ENCODE peak calls at places on chromosomes 1 and 21, in four cellular contexts. One of them, this sample, is unnamed.

GRCh38 chr1:56696663-56697062 is 51.5 kb downstream of the PRKAA2 start:
- DNase-seq in HepG2: no peak
- DNase-seq in K562: no peak
- DNase-seq in GM12878: no peak
- DNase-seq in this sample: no peak

GRCh38 chr1:89464008-89464407 is 60.6 kb upstream of the LRRC8B start:
- DNase-seq in HepG2: no peak
- DNase-seq in K562: no peak
- DNase-seq in GM12878: no peak
- DNase-seq in this sample: no peak

GRCh38 chr1:150610576-150610975 is 18.8 kb downstream of the ENSA start:
- DNase-seq in HepG2: no peak
- DNase-seq in K562: no peak
- DNase-seq in GM12878: no peak
- DNase-seq in this sample: no peak

GRCh38 chr1:12114340-12114683 is 51.2 kb downstream of the TNFRSF8 start:
- DNase-seq in HepG2: no peak
- DNase-seq in K562: no peak
- DNase-seq in GM12878: no peak
- DNase-seq in this sample: no peak

GRCh38 chr1:182611326-182611725 is 7.1 kb upstream of the RGS16 start:
- DNase-seq in HepG2: no peak
- DNase-seq in K562: no peak
- DNase-seq in GM12878: no peak
- DNase-seq in this sample: no peak

GRCh38 chr1:1906185-1907097 is 8.6 kb upstream of the CALML6 start:
- DNase-seq in HepG2: peak; percentile 79
- DNase-seq in K562: peak; percentile 90
- DNase-seq in GM12878: no peak
- DNase-seq in this sample: peak; percentile 92

GRCh38 chr1:177913762-177914540 is 55.9 kb downstream of the SEC16B start:
- DNase-seq in HepG2: peak; percentile 17
- DNase-seq in K562: no peak
- DNase-seq in GM12878: no peak
- DNase-seq in this sample: peak; percentile 72

GRCh38 chr21:44763050-44763378 is 38.6 kb downstream of the UBE2G2 start:
- DNase-seq in HepG2: no peak
- DNase-seq in K562: no peak
- DNase-seq in GM12878: no peak
- DNase-seq in this sample: no peak

GRCh38 chr21:42524341-42525227 is 10.9 kb downstream of the SLC37A1 start:
- DNase-seq in HepG2: peak; percentile 9
- DNase-seq in K562: no peak
- DNase-seq in GM12878: peak; percentile 86
- DNase-seq in this sample: peak; percentile 53

GRCh38 chr1:165355221-165355976 is 1.1 kb downstream of the LMX1A start:
- DNase-seq in HepG2: no peak
- DNase-seq in K562: no peak
- DNase-seq in GM12878: no peak
- DNase-seq in this sample: peak; percentile 58

GRCh38 chr1:48920741-48921330 is 144.1 kb upstream of the BEND5 start:
- DNase-seq in HepG2: no peak
- DNase-seq in K562: no peak
- DNase-seq in GM12878: no peak
- DNase-seq in this sample: no peak

GRCh38 chr1:40859017-40859416 is 3.1 kb downstream of the CITED4 start:
- DNase-seq in HepG2: no peak
- DNase-seq in K562: no peak
- DNase-seq in GM12878: no peak
- DNase-seq in this sample: no peak

GRCh38 chr1:114075546-114076249 is 78.0 kb downstream of the SYT6 start:
- DNase-seq in HepG2: no peak
- DNase-seq in K562: no peak
- DNase-seq in GM12878: peak; percentile 17
- DNase-seq in this sample: peak; percentile 46

GRCh38 chr1:84462118-84462517 is 16.9 kb upstream of the RPF1 start:
- DNase-seq in HepG2: no peak
- DNase-seq in K562: no peak
- DNase-seq in GM12878: no peak
- DNase-seq in this sample: no peak
- TF ChIP-seq JUNB in HepG2: no peak
- TF ChIP-seq JUNB in K562: no peak
- TF ChIP-seq JUNB in GM12878: no peak
- TF ChIP-seq JUNB in this sample: no peak

DNA sequence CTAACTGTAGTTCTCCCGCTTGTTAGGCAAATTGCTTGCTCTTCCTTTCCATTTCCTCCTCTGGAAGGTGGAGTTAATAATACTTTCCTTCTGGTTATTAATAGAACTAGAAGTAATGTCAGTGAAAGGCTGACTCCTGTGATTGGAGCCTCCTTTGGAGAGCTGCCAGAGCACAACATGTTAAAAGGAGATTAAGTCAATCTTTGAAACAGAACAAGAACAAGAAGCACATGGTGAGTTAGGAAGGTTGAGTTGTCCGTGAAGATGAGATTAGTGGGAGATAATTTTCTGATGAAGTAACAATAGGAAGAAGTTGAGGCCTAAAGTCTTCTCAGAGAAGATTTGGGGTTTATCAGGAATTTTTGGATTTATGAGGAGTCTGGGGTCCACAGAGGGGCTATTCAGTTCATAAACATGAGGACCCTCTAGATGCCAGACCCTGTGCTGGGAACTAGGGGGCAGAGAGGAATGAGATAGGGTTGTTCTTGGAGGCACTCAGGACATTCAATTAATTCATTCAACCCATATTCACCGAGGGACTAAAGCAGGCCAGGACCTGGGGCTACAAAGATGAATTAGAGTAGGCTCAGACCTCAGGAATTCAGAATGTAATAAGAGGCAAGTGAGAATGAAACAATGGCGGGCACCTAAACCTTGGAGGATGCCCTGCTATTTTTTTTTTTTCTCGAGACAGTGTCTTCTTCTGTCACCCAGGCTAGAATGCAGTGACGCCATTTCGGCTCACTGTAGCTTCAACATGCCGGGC is 40.7 kb upstream of the DHCR24 start:
- DNase-seq in HepG2: no peak
- DNase-seq in K562: peak; percentile 20
- DNase-seq in GM12878: no peak
- DNase-seq in this sample: no peak
- TF ChIP-seq POLR2AphosphoS5 in HepG2: no peak
- TF ChIP-seq POLR2AphosphoS5 in K562: peak; percentile 42
- TF ChIP-seq POLR2AphosphoS5 in GM12878: no peak
- TF ChIP-seq POLR2AphosphoS5 in this sample: no peak

DNA sequence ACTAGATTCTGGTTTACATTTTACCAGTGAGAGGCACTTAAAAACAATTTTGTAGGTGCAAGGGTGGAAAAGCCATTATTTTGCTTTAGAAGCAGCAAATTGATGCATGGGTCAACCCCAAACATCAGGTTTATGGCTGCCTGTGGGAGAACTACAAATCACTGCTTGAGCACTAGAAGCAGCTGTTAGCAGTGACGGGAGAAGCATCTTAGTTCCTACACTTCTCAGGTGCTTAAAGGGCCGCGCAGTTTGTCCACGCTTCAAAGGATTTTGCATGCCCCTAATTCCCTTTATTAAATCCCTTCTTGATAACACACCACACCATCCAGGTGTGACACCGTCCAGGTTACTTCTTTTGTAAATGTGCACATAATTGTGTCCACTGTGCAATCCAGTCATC is 417.2 kb downstream of the PCP4 start:
- DNase-seq in HepG2: no peak
- DNase-seq in K562: no peak
- DNase-seq in GM12878: no peak
- DNase-seq in this sample: no peak
- TF ChIP-seq JUNB in HepG2: no peak
- TF ChIP-seq JUNB in K562: no peak
- TF ChIP-seq JUNB in GM12878: no peak
- TF ChIP-seq JUNB in this sample: no peak

GRCh38 chr1:78044796-78045599 is 768 bp upstream of the GIPC2 start:
- DNase-seq in HepG2: no peak
- DNase-seq in K562: no peak
- DNase-seq in GM12878: no peak
- DNase-seq in this sample: peak; percentile 50
- TF ChIP-seq POLR2AphosphoS5 in HepG2: no peak
- TF ChIP-seq POLR2AphosphoS5 in K562: no peak
- TF ChIP-seq POLR2AphosphoS5 in GM12878: no peak
- TF ChIP-seq POLR2AphosphoS5 in this sample: no peak

DNA sequence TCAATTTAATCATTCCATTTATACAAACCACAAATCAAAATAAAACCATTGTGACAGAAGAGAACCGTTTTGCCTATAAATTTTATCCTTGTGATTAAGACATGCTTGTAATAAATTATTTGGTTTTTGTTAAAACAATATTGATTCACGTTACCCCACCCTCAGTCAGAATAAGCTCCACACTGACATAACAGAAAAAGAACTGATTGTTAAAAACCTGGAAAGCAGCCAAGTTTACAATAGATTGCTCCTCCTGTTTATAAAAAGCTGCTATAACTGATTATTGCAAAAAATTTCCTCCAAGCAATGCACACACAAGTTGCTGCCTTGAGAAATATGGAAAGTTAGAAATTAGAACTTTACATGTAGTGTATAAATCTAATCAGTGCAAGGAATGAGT is 263.5 kb downstream of the SETD4 start:
- DNase-seq in HepG2: no peak
- DNase-seq in K562: no peak
- DNase-seq in GM12878: no peak
- DNase-seq in this sample: no peak
- TF ChIP-seq JUNB in HepG2: no peak
- TF ChIP-seq JUNB in K562: no peak
- TF ChIP-seq JUNB in GM12878: no peak
- TF ChIP-seq JUNB in this sample: no peak

This sample was measured in GM23338.